ENCODE peak calls at places on chromosome 11, in eight cellular contexts. N, D, S, F, A, H, Q and L are unnamed samples.

GRCh38 chr11:17972987-17973386 is 39.9 kb downstream of the SERGEF start:
- DNase-seq in N (peak; percentile 23), D (no peak), S (peak; percentile 60), F (peak; percentile 62), A (no peak), H (peak; percentile 15), Q (peak; percentile 56), L (peak; percentile 20)

GRCh38 chr11:132913295-132913694 is 619.0 kb downstream of the OPCML start:
- DNase-seq in N (no peak), D (no peak), S (no peak), F (no peak), A (no peak), H (no peak), Q (no peak), L (no peak)

GRCh38 chr11:113477321-113477720 is 2.1 kb upstream of the DRD2 start:
- DNase-seq in N (no peak), D (no peak), S (no peak), F (no peak), A (no peak), H (no peak), Q (no peak), L (no peak)

GRCh38 chr11:70876685-70877084 is 375.7 kb downstream of the SHANK2 start:
- DNase-seq in N (no peak), D (peak; percentile 29), S (no peak), F (no peak), A (no peak), H (no peak), Q (no peak), L (no peak)

GRCh38 chr11:132999519-132999918 is 532.8 kb downstream of the OPCML start:
- DNase-seq in N (no peak), D (no peak), S (no peak), F (no peak), A (no peak), H (no peak), Q (no peak), L (no peak)

GRCh38 chr11:105911454-105911853 is 110.6 kb downstream of the MSANTD4 start:
- DNase-seq in N (no peak), D (no peak), S (no peak), F (no peak), A (no peak), H (no peak), Q (no peak), L (no peak)

GRCh38 chr11:35247428-35247827 is 108.5 kb downstream of the CD44 start:
- DNase-seq in N (no peak), D (peak; percentile 36), S (no peak), F (no peak), A (no peak), H (no peak), Q (no peak), L (no peak)

GRCh38 chr11:36619502-36619901 is 21.5 kb upstream of the RAG2 start:
- DNase-seq in N (no peak), D (no peak), S (no peak), F (no peak), A (no peak), H (peak; percentile 52), Q (no peak), L (no peak)

GRCh38 chr11:820655-821512 is 2.2 kb downstream of the PNPLA2 start:
- DNase-seq in N (peak; percentile 61), D (peak; percentile 90), S (no peak), F (peak; percentile 79), A (no peak), H (no peak), Q (peak; percentile 90), L (peak; percentile 98)

GRCh38 chr11:818396-819128 is at the start of gene PNPLA2:
- DNase-seq in N (peak; percentile 79), D (peak; percentile 64), S (no peak), F (peak; percentile 60), A (no peak), H (no peak), Q (no peak), L (no peak)

GRCh38 chr11:819129-819931 is 616 bp downstream of the PNPLA2 start:
- DNase-seq in N (peak; percentile 92), D (peak; percentile 96), S (no peak), F (peak; percentile 88), A (peak; percentile 97), H (peak; percentile 94), Q (peak; percentile 97), L (no peak)

GRCh38 chr11:821513-822371 is 3.0 kb downstream of the PNPLA2 start:
- DNase-seq in N (no peak), D (no peak), S (no peak), F (no peak), A (no peak), H (no peak), Q (peak; percentile 78), L (no peak)

DNA sequence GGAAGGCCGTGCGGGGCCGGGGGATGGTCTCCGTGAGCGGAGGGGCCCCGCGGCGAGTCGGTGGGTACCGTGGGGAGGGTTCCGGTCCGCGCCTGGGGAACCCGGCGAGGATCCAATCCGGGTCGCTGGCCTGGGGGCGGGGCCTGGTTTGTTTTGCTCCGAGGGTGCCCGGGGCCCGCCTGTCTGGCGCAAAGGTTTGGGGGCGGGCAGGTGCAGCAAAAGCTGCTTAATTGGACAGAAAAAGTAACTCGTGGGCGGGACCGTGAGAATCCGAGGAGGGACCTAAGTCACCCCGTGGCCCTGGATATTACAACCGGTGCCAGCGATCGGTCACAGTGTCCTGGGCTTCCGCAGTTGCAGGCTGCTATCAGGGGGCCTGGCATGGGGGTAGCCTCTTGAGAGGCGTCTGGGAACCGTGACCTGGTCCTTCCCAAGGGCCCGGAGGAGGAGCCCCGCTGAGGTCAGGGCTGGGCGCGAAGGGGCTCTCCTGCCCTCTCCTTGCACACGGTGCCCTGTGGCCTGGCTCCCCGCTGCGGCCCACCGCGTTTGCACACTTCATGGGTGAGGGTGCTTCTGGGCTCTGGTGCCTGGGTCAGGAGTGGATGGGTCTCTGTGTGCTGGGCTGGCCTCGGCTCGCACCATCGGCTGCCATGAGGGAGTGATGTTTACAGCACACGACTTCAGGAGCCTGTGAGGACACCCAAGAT is 1.4 kb downstream of the PNPLA2 start:
- DNase-seq in N (peak; percentile 84), D (peak; percentile 97), S (peak; percentile 85), F (peak; percentile 92), A (peak; percentile 95), H (peak; percentile 93), Q (peak; percentile 93), L (peak; percentile 77)
- TF ChIP-seq POLR2A in N (no peak), D (no peak), S (no peak), F (peak; percentile 13), A (no peak), H (no peak), Q (peak; percentile 64), L (peak; percentile 42)

GRCh38 chr11:124951341-124951740 is 2.7 kb upstream of the CCDC15 start:
- DNase-seq in N (no peak), D (no peak), S (no peak), F (no peak), A (no peak), H (no peak), Q (no peak), L (no peak)

GRCh38 chr11:124950606-124951330 is 3.2 kb upstream of the CCDC15 start:
- DNase-seq in N (no peak), D (no peak), S (no peak), F (no peak), A (no peak), H (no peak), Q (no peak), L (no peak)

DNA sequence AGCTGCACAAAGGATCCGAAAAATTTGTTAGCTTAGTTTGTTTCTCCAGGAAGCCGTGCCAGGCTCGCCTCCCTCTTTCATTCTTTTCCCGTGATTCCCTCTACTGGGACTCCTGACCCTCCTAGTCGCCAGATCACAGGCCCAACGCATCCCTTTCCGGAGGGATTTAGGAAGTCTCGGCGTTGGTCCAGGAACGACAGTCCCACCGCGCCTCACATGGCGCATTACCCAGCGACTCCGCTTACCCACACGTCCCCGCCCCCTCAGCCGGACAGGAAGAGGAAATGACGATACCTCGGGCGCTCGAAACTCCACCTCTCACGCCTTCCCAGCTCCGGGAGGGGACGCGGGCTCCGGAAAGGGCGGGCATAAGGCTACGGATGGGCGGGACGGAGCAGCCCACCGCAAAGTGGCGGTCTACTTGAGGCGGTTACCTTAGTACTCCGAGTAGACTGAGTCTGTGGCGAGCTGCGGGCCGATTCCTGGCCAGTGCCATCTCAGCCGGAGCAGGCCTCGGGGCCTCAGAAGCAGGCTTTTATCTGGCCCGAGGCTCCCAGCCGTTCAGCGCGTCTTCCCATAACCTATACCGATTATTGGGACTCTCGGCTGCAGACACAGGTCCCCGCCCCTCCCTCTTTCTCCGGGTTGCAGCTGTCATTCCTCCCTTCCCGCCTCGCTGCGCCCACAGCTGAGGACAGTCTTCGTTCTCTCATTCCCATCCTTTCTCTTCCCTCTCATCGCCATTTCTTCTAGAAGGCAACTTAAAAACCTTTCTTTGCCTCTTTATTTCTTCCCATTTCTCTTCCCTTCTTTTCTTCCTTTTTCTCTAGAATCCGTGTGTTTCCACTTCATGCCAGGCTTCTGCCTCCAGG is at the start of gene CCDC15:
- DNase-seq in N (peak; percentile 97), D (peak; percentile 97), S (peak; percentile 94), F (peak; percentile 94), A (peak; percentile 98), H (peak; percentile 97), Q (peak; percentile 99), L (peak; percentile 64)
- TF ChIP-seq POLR2A in N (peak; percentile 97), D (no peak), S (peak; percentile 86), F (peak; percentile 86), A (no peak), H (peak; percentile 97), Q (peak; percentile 78), L (peak; percentile 72)

DNA sequence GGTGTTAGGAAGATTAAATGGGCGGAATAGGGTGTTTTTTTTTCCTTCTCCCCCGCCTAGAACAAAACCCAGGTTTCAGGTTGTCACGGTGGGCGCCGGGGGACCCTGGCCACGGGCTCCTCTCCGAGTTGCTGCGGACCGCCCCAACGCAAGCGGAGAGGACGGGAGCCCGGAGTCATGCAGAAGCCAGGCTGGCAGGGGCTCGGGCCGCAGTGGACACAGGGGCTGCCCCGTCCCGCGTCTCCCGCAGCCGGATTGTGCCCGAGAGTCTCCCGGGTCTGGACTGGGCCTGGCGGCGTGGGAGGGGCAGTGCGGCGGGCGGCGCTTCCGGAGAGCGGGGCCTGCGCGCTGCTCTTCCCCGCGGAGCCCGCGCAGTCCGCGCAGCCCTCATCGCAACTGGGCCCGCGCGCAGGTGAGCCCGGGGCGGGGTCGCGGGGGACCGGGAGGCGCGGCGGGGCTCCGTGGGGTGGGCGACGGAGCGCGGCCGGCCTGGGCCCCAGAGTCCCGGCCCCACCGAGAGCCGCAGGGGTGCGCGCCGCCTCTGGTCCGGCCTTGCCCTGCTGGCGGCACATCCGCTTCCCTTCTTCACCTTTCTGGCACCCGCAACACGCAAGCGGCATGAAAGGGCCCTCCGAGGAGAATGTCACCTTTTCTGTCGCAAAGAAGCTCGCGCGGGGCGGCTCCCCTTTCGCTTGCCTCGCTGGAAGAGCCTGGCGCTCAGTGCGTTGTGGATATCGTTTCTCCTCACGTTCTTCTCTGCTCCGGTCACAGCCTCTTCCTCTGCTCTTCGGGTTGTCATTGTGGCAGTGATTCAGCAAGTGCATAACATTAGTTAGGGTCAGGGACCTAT is at the start of gene TIRAP:
- DNase-seq in N (peak; percentile 74), D (peak; percentile 73), S (no peak), F (peak; percentile 46), A (peak; percentile 84), H (peak; percentile 57), Q (peak; percentile 84), L (peak; percentile 56)
- TF ChIP-seq POLR2A in N (peak; percentile 22), D (no peak), S (peak; percentile 49), F (peak; percentile 83), A (no peak), H (peak; percentile 35), Q (peak; percentile 67), L (peak; percentile 64)

DNA sequence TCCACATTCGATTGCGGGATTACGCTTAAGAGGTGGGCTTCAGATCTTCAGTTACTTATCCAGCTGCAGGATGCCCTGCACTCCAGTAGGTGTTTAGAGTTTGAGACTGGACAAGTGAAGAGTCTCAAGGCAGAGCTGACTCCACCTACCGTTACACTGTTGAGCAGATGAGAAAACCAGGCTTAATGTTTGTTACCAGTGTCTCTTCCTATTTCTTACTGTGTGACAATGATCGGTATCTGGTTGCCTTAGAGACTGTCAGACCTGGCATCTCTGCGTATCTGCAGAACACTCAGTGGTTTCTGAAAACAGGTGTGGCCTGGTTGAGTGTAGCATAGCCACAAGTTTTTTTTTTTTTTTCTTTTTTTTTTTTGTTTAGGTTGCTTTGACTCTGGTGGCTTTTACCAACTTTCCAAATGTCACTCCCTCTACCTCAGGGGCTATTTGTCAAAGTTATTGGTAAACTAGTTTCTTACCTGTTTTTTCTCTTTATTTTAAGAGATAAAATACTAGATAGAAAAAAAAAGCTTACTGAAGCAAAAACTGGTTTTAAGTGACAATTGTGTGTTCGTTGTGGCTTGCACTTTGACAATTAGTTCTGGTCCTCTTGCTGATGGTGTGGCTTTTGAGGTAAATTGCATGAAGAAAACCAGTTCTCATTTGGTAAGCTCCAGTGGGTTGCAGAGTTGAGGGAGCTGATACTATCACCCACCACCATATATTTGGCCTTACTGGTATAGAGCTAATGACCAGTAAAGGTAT is 284.8 kb downstream of the ETS1 start:
- DNase-seq in N (no peak), D (no peak), S (no peak), F (no peak), A (no peak), H (no peak), Q (no peak), L (no peak)
- TF ChIP-seq POLR2A in N (no peak), D (no peak), S (no peak), F (no peak), A (no peak), H (no peak), Q (no peak), L (no peak)